ENCODE peak calls at places on chromosome 20, in six cellular contexts. J is dorsolateral prefrontal cortex, Y is breast epithelium, N is AG08395, K is SJSA1, R is uterus. T is an unnamed sample.

GRCh38 chr20:38725458-38725958 is 1.2 kb downstream of the SLC32A1 start:
- DNase-seq in J (no peak), N (no peak), K (no peak), R (no peak), Y (no peak), T (no peak)

GRCh38 chr20:46559685-46560440 is 9.4 kb upstream of the OCSTAMP start:
- DNase-seq in J (no peak), R (no peak), Y (no peak), K (no peak), N (no peak), T (no peak)

GRCh38 chr20:37390503-37390890 is 44.6 kb downstream of the SRC start:
- DNase-seq in N (no peak), J (no peak), Y (no peak), K (no peak), R (no peak), T (no peak)

GRCh38 chr20:10079964-10080363 is 45.2 kb downstream of the ANKEF1 start:
- DNase-seq in N (peak; percentile 87), Y (no peak), K (no peak), R (no peak), J (no peak), T (no peak)

GRCh38 chr20:33169176-33169794 is 1.3 kb downstream of the BPIFA2 start:
- DNase-seq in K (no peak), N (no peak), R (no peak), J (no peak), Y (no peak), T (no peak)

GRCh38 chr20:2652724-2653510 is 485 bp downstream of the NOP56 start:
- DNase-seq in K (no peak), Y (no peak), J (peak; percentile 76), N (peak; percentile 31), R (peak; percentile 39), T (no peak)

GRCh38 chr20:46830886-46831632 is 63.6 kb upstream of the EYA2 start:
- DNase-seq in N (no peak), Y (no peak), J (no peak), K (no peak), R (no peak), T (no peak)

GRCh38 chr20:39312107-39312506 is 350.0 kb downstream of the DHX35 start:
- DNase-seq in J (peak; percentile 43), K (no peak), N (no peak), R (no peak), Y (no peak), T (no peak)

GRCh38 chr20:48648482-48649051 is 179.2 kb downstream of the PREX1 start:
- DNase-seq in R (no peak), Y (no peak), N (no peak), K (no peak), J (no peak), T (no peak)

GRCh38 chr20:57476073-57476526 is 48.8 kb downstream of the CTCFL start:
- DNase-seq in J (no peak), K (no peak), N (no peak), R (no peak), Y (no peak), T (no peak)